ENCODE peak calls at places on chromosome 2, in eight cellular contexts. One of them, this sample, is unnamed. For H3K9me3, the result is how much of the 10 kb centered on the place peaks cover.

GRCh38 chr2:203705184-203705583 is 1.3 kb upstream of the CD28 start:
- DNase-seq in stomach: no peak
- DNase-seq in spleen: no peak
- DNase-seq in Panc1: no peak
- DNase-seq in transverse colon: no peak
- DNase-seq in SK-N-SH: no peak
- DNase-seq in HCT116: no peak
- DNase-seq in K562: no peak
- DNase-seq in this sample: no peak

GRCh38 chr2:56008661-56009411 is 85.3 kb upstream of the EFEMP1 start:
- DNase-seq in transverse colon: peak
- DNase-seq in SK-N-SH: peak
- DNase-seq in Panc1: no peak
- DNase-seq in HCT116: no peak
- DNase-seq in stomach: no peak
- DNase-seq in K562: no peak
- DNase-seq in spleen: no peak
- DNase-seq in this sample: no peak

GRCh38 chr2:207224391-207224790 is 58.6 kb upstream of the KLF7 start:
- DNase-seq in stomach: no peak
- DNase-seq in K562: no peak
- DNase-seq in transverse colon: no peak
- DNase-seq in SK-N-SH: no peak
- DNase-seq in spleen: no peak
- DNase-seq in HCT116: no peak
- DNase-seq in Panc1: no peak
- DNase-seq in this sample: no peak

GRCh38 chr2:190666895-190667294 is 18.0 kb downstream of the NAB1 start:
- DNase-seq in spleen: no peak
- DNase-seq in HCT116: no peak
- DNase-seq in K562: no peak
- DNase-seq in stomach: no peak
- DNase-seq in transverse colon: no peak
- DNase-seq in SK-N-SH: no peak
- DNase-seq in Panc1: no peak
- DNase-seq in this sample: no peak

GRCh38 chr2:85539361-85540130 is 578 bp downstream of the MAT2A start:
- DNase-seq in stomach: peak
- DNase-seq in SK-N-SH: peak
- DNase-seq in Panc1: no peak
- DNase-seq in K562: peak
- DNase-seq in spleen: peak
- DNase-seq in HCT116: no peak
- DNase-seq in transverse colon: peak
- DNase-seq in this sample: peak

GRCh38 chr2:210660751-210661150 is 104.4 kb downstream of the CPS1 start:
- DNase-seq in stomach: no peak
- DNase-seq in Panc1: no peak
- DNase-seq in K562: no peak
- DNase-seq in transverse colon: no peak
- DNase-seq in HCT116: no peak
- DNase-seq in spleen: no peak
- DNase-seq in SK-N-SH: no peak
- DNase-seq in this sample: no peak

GRCh38 chr2:58569460-58570185 is 328.5 kb upstream of the FANCL start:
- DNase-seq in stomach: no peak
- DNase-seq in K562: no peak
- DNase-seq in spleen: no peak
- DNase-seq in Panc1: no peak
- DNase-seq in SK-N-SH: no peak
- DNase-seq in transverse colon: no peak
- DNase-seq in HCT116: no peak
- DNase-seq in this sample: no peak

GRCh38 chr2:174341995-174342571 is 7.3 kb downstream of the SP9 start:
- DNase-seq in Panc1: no peak
- DNase-seq in spleen: peak
- DNase-seq in transverse colon: no peak
- DNase-seq in SK-N-SH: peak
- DNase-seq in HCT116: no peak
- DNase-seq in stomach: no peak
- DNase-seq in K562: no peak
- DNase-seq in this sample: no peak

GRCh38 chr2:228102949-228103348 is 78.5 kb downstream of the SPHKAP start:
- DNase-seq in Panc1: no peak
- DNase-seq in transverse colon: no peak
- DNase-seq in spleen: no peak
- DNase-seq in HCT116: no peak
- DNase-seq in K562: no peak
- DNase-seq in SK-N-SH: no peak
- DNase-seq in stomach: no peak
- DNase-seq in this sample: no peak

GRCh38 chr2:44939074-44940052 is 2.1 kb upstream of the SIX3 start:
- DNase-seq in HCT116: no peak
- DNase-seq in transverse colon: no peak
- DNase-seq in spleen: peak
- DNase-seq in Panc1: no peak
- DNase-seq in stomach: no peak
- DNase-seq in K562: no peak
- DNase-seq in SK-N-SH: peak
- DNase-seq in this sample: no peak

GRCh38 chr2:33441235-33441810 is 35.1 kb upstream of the RASGRP3 start:
- DNase-seq in HCT116: peak
- DNase-seq in spleen: no peak
- DNase-seq in transverse colon: peak
- DNase-seq in SK-N-SH: peak
- DNase-seq in Panc1: peak
- DNase-seq in stomach: no peak
- DNase-seq in K562: peak
- DNase-seq in this sample: no peak

GRCh38 chr2:222738759-222739292 is 67.4 kb downstream of the MOGAT1 start:
- DNase-seq in transverse colon: peak
- DNase-seq in stomach: no peak
- DNase-seq in spleen: no peak
- DNase-seq in SK-N-SH: no peak
- DNase-seq in Panc1: no peak
- DNase-seq in HCT116: no peak
- DNase-seq in K562: peak
- DNase-seq in this sample: no peak

GRCh38 chr2:219511547-219512325 is 2.5 kb upstream of the ASIC4 start:
- DNase-seq in stomach: no peak
- DNase-seq in K562: peak
- DNase-seq in Panc1: no peak
- DNase-seq in SK-N-SH: peak
- DNase-seq in spleen: no peak
- DNase-seq in HCT116: no peak
- DNase-seq in transverse colon: no peak
- DNase-seq in this sample: no peak

GRCh38 chr2:219508933-219509779 is 5.1 kb upstream of the ASIC4 start:
- DNase-seq in K562: no peak
- DNase-seq in spleen: no peak
- DNase-seq in stomach: no peak
- DNase-seq in transverse colon: no peak
- DNase-seq in SK-N-SH: peak
- DNase-seq in HCT116: no peak
- DNase-seq in Panc1: no peak
- DNase-seq in this sample: no peak

GRCh38 chr2:219512524-219513216 is 1.6 kb upstream of the ASIC4 start:
- DNase-seq in spleen: no peak
- DNase-seq in stomach: no peak
- DNase-seq in transverse colon: no peak
- DNase-seq in HCT116: no peak
- DNase-seq in K562: no peak
- DNase-seq in Panc1: no peak
- DNase-seq in SK-N-SH: peak
- DNase-seq in this sample: no peak

GRCh38 chr2:219509780-219510511 is 4.3 kb upstream of the ASIC4 start:
- DNase-seq in stomach: peak
- DNase-seq in spleen: no peak
- DNase-seq in transverse colon: peak
- DNase-seq in Panc1: no peak
- DNase-seq in HCT116: no peak
- DNase-seq in K562: peak
- DNase-seq in SK-N-SH: peak
- DNase-seq in this sample: no peak

DNA sequence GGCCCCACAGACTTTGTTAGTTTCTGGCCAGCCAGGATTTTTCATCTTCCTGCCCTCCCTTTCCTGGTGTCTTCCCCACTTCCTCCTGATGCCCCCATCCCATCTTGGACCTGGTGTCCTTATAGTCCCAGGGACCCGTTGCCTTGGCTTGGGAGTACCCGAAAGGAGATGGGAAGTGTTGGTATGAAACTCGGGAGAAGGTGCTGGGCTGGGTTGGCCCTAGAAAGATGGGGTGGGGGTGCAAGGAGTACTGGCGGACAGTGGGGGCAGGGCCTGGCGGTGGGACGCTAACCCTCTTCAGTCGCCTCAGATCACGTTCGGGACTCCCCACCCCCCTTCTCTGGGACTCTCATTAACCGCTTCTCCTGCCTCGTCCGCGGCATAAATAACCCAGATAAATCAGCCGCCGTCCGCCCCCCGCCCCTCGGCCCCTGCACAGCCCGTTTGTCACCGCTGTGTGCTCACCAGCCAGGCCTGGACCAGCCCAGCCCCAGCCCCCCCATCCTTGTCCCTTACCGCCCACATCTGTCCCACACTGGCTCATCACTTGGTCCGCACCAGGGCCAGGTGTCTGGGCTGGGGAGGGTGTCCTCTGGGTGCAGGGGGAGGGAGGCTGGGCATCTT is 3.7 kb upstream of the ASIC4 start:
- DNase-seq in transverse colon: no peak
- DNase-seq in spleen: no peak
- DNase-seq in K562: peak
- DNase-seq in SK-N-SH: no peak
- DNase-seq in Panc1: no peak
- DNase-seq in stomach: no peak
- DNase-seq in HCT116: no peak
- DNase-seq in this sample: no peak
- TF ChIP-seq CTCF in transverse colon: no peak
- TF ChIP-seq CTCF in spleen: no peak
- TF ChIP-seq CTCF in K562: no peak
- TF ChIP-seq CTCF in SK-N-SH: no peak
- TF ChIP-seq CTCF in Panc1: no peak
- TF ChIP-seq CTCF in stomach: no peak
- TF ChIP-seq CTCF in HCT116: no peak
- TF ChIP-seq CTCF in this sample: no peak

GRCh38 chr2:595831-596592 is 81.2 kb downstream of the TMEM18 start:
- DNase-seq in HCT116: no peak
- DNase-seq in transverse colon: no peak
- DNase-seq in K562: no peak
- DNase-seq in stomach: no peak
- DNase-seq in SK-N-SH: peak
- DNase-seq in spleen: no peak
- DNase-seq in Panc1: no peak
- DNase-seq in this sample: no peak

GRCh38 chr2:594297-594949 is 82.8 kb downstream of the TMEM18 start:
- DNase-seq in Panc1: no peak
- DNase-seq in transverse colon: no peak
- DNase-seq in HCT116: no peak
- DNase-seq in spleen: no peak
- DNase-seq in K562: no peak
- DNase-seq in stomach: no peak
- DNase-seq in SK-N-SH: no peak
- DNase-seq in this sample: no peak

GRCh38 chr2:593354-594026 is 83.7 kb downstream of the TMEM18 start:
- DNase-seq in Panc1: no peak
- DNase-seq in HCT116: no peak
- DNase-seq in stomach: no peak
- DNase-seq in spleen: no peak
- DNase-seq in K562: no peak
- DNase-seq in SK-N-SH: no peak
- DNase-seq in transverse colon: no peak
- DNase-seq in this sample: no peak

GRCh38 chr2:592737-593136 is 84.5 kb downstream of the TMEM18 start:
- DNase-seq in HCT116: no peak
- DNase-seq in Panc1: no peak
- DNase-seq in SK-N-SH: no peak
- DNase-seq in spleen: no peak
- DNase-seq in stomach: no peak
- DNase-seq in K562: no peak
- DNase-seq in transverse colon: no peak
- DNase-seq in this sample: no peak

GRCh38 chr2:595141-595805 is 81.9 kb downstream of the TMEM18 start:
- DNase-seq in K562: no peak
- DNase-seq in SK-N-SH: peak
- DNase-seq in stomach: no peak
- DNase-seq in HCT116: no peak
- DNase-seq in spleen: no peak
- DNase-seq in transverse colon: no peak
- DNase-seq in Panc1: no peak
- DNase-seq in this sample: no peak
- H3K9me3 ChIP-seq in K562: under half
- H3K9me3 ChIP-seq in SK-N-SH: under half
- H3K9me3 ChIP-seq in stomach: under half
- H3K9me3 ChIP-seq in HCT116: under half
- H3K9me3 ChIP-seq in spleen: under half
- H3K9me3 ChIP-seq in transverse colon: under half
- H3K9me3 ChIP-seq in Panc1: under half
- H3K9me3 ChIP-seq in this sample: under half

GRCh38 chr2:229179598-229179997 is 91.5 kb downstream of the PID1 start:
- DNase-seq in transverse colon: no peak
- DNase-seq in Panc1: no peak
- DNase-seq in K562: no peak
- DNase-seq in HCT116: no peak
- DNase-seq in SK-N-SH: peak
- DNase-seq in stomach: no peak
- DNase-seq in spleen: no peak
- DNase-seq in this sample: no peak
- TF ChIP-seq POLR2AphosphoS5 in transverse colon: no peak
- TF ChIP-seq POLR2AphosphoS5 in Panc1: no peak
- TF ChIP-seq POLR2AphosphoS5 in K562: no peak
- TF ChIP-seq POLR2AphosphoS5 in HCT116: no peak
- TF ChIP-seq POLR2AphosphoS5 in SK-N-SH: no peak
- TF ChIP-seq POLR2AphosphoS5 in stomach: no peak
- TF ChIP-seq POLR2AphosphoS5 in spleen: no peak
- TF ChIP-seq POLR2AphosphoS5 in this sample: no peak

GRCh38 chr2:184359379-184359778 is 238.9 kb upstream of the ZNF804A start:
- DNase-seq in spleen: no peak
- DNase-seq in transverse colon: no peak
- DNase-seq in Panc1: no peak
- DNase-seq in SK-N-SH: no peak
- DNase-seq in HCT116: no peak
- DNase-seq in K562: no peak
- DNase-seq in stomach: no peak
- DNase-seq in this sample: no peak

GRCh38 chr2:184367211-184367610 is 231.1 kb upstream of the ZNF804A start:
- DNase-seq in transverse colon: no peak
- DNase-seq in spleen: no peak
- DNase-seq in stomach: no peak
- DNase-seq in SK-N-SH: no peak
- DNase-seq in HCT116: no peak
- DNase-seq in Panc1: no peak
- DNase-seq in K562: no peak
- DNase-seq in this sample: no peak

DNA sequence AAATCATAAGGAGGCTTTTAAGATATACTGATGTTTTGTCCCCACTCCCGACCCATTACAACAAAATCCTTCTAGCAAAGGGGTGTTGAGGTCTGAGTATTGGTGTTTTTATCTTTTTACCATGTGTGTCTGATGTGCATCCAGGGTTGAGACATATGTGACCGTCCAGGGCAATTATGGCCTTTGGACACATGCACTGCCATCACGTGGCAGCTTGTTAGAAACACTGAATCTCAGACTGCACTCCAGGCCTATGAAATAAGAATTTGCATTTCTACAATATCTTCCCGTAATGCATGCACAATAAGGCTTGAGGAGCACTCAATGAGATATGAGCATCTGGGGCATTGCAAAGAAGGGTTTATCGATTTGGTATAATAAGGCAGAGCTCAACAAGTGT is 235.1 kb upstream of the ZNF804A start:
- DNase-seq in stomach: no peak
- DNase-seq in Panc1: no peak
- DNase-seq in K562: peak
- DNase-seq in spleen: no peak
- DNase-seq in transverse colon: no peak
- DNase-seq in SK-N-SH: no peak
- DNase-seq in HCT116: peak
- DNase-seq in this sample: no peak
- TF ChIP-seq CTCF in stomach: no peak
- TF ChIP-seq CTCF in Panc1: peak
- TF ChIP-seq CTCF in K562: no peak
- TF ChIP-seq CTCF in spleen: no peak
- TF ChIP-seq CTCF in transverse colon: no peak
- TF ChIP-seq CTCF in SK-N-SH: peak
- TF ChIP-seq CTCF in HCT116: no peak
- TF ChIP-seq CTCF in this sample: no peak